ENCODE peak calls at places on chromosome 7, in ten cellular contexts. S is cardiac fibroblast, M is NCI-H345, X is occipital lobe, V is HuH-7.5, G is left colon, A is iPS-NIHi11, C is NCI-H2171 treated with DMSO at 0.1 percent for 48 hours, I is stomach, O is fibroblast of lung. W is an unnamed sample.

GRCh38 chr7:105816954-105817615 is 59.3 kb downstream of the ATXN7L1 start:
- DNase-seq in S (no peak), M (no peak), X (no peak), V (no peak), G (no peak), A (no peak), C (no peak), I (no peak), O (no peak), W (no peak)

GRCh38 chr7:2713370-2713769 is 25.4 kb downstream of the AMZ1 start:
- DNase-seq in S (no peak), M (no peak), X (no peak), V (no peak), G (no peak), A (no peak), C (no peak), I (no peak), O (no peak), W (no peak)

GRCh38 chr7:157483515-157483914 is 146.7 kb downstream of the DNAJB6 start:
- DNase-seq in S (no peak), M (no peak), X (no peak), V (no peak), G (no peak), A (no peak), C (no peak), I (no peak), O (no peak), W (no peak)

GRCh38 chr7:157224627-157225026 is 85.9 kb downstream of the UBE3C start:
- DNase-seq in S (peak), M (no peak), X (no peak), V (no peak), G (no peak), A (no peak), C (peak), I (no peak), O (peak), W (no peak)

GRCh38 chr7:112411186-112411795 is 39.0 kb upstream of the IFRD1 start:
- DNase-seq in S (peak), M (peak), X (no peak), V (no peak), G (peak), A (no peak), C (peak), I (no peak), O (peak), W (no peak)

GRCh38 chr7:44143606-44144250 is 2.6 kb upstream of the MYL7 start:
- DNase-seq in S (no peak), M (no peak), X (no peak), V (no peak), G (no peak), A (no peak), C (no peak), I (no peak), O (no peak), W (no peak)

GRCh38 chr7:75921479-75921878 is 6.5 kb downstream of the POR start:
- DNase-seq in S (no peak), M (no peak), X (no peak), V (no peak), G (no peak), A (no peak), C (no peak), I (no peak), O (no peak), W (no peak)

GRCh38 chr7:44881066-44881600 is 4.2 kb downstream of the PURB start:
- DNase-seq in S (peak), M (no peak), X (no peak), V (no peak), G (no peak), A (no peak), C (no peak), I (no peak), O (no peak), W (no peak)

GRCh38 chr7:1418505-1419309 is 40.6 kb downstream of the MICALL2 start:
- DNase-seq in S (no peak), M (peak), X (no peak), V (no peak), G (no peak), A (peak), C (peak), I (no peak), O (peak), W (no peak)

GRCh38 chr7:2937701-2938513 is 93.8 kb upstream of the GNA12 start:
- DNase-seq in S (no peak), M (no peak), X (no peak), V (no peak), G (no peak), A (no peak), C (no peak), I (no peak), O (no peak), W (peak)

GRCh38 chr7:96823274-96823673 is 113.6 kb upstream of the SEM1 start:
- DNase-seq in S (no peak), M (no peak), X (no peak), V (no peak), G (no peak), A (no peak), C (no peak), I (no peak), O (peak), W (no peak)

GRCh38 chr7:153808117-153808516 is 244.1 kb upstream of the DPP6 start:
- DNase-seq in S (no peak), M (no peak), X (no peak), V (no peak), G (no peak), A (no peak), C (no peak), I (no peak), O (no peak), W (no peak)

GRCh38 chr7:30281263-30281662 is 3.1 kb upstream of the ZNRF2 start:
- DNase-seq in S (no peak), M (no peak), X (no peak), V (no peak), G (no peak), A (no peak), C (no peak), I (no peak), O (no peak), W (no peak)

GRCh38 chr7:997404-998395 is 14.7 kb downstream of the CYP2W1 start:
- DNase-seq in S (no peak), M (no peak), X (no peak), V (no peak), G (peak), A (no peak), C (no peak), I (no peak), O (no peak), W (peak)

GRCh38 chr7:42238709-42239395 is 1.8 kb upstream of the GLI3 start:
- DNase-seq in S (peak), M (no peak), X (no peak), V (no peak), G (no peak), A (peak), C (no peak), I (no peak), O (peak), W (no peak)

GRCh38 chr7:13903997-13904396 is 85.5 kb downstream of the ETV1 start:
- DNase-seq in S (peak), M (peak), X (no peak), V (no peak), G (no peak), A (no peak), C (no peak), I (no peak), O (peak), W (no peak)

GRCh38 chr7:42263971-42264370 is 27.0 kb upstream of the GLI3 start:
- DNase-seq in S (no peak), M (no peak), X (no peak), V (no peak), G (no peak), A (peak), C (no peak), I (no peak), O (no peak), W (peak)

GRCh38 chr7:26101471-26102151 is 50.4 kb upstream of the NFE2L3 start:
- DNase-seq in S (no peak), M (no peak), X (no peak), V (no peak), G (peak), A (no peak), C (no peak), I (no peak), O (no peak), W (no peak)

GRCh38 chr7:27689045-27689877 is 26.6 kb upstream of the HIBADH start:
- DNase-seq in S (peak), M (peak), X (no peak), V (peak), G (peak), A (peak), C (no peak), I (no peak), O (no peak), W (no peak)

GRCh38 chr7:100490483-100491191 is 6.9 kb downstream of the NYAP1 start:
- DNase-seq in S (no peak), M (no peak), X (no peak), V (no peak), G (no peak), A (no peak), C (no peak), I (no peak), O (no peak), W (no peak)

GRCh38 chr7:66679633-66679980 is 50.9 kb downstream of the KCTD7 start:
- DNase-seq in S (no peak), M (no peak), X (no peak), V (no peak), G (no peak), A (no peak), C (no peak), I (no peak), O (no peak), W (no peak)

GRCh38 chr7:55440040-55440690 is 75.0 kb downstream of the LANCL2 start:
- DNase-seq in S (no peak), M (no peak), X (no peak), V (no peak), G (no peak), A (no peak), C (no peak), I (no peak), O (no peak), W (no peak)

GRCh38 chr7:82410461-82410860 is 33.1 kb downstream of the CACNA2D1 start:
- DNase-seq in S (no peak), M (peak), X (peak), V (no peak), G (no peak), A (no peak), C (peak), I (no peak), O (no peak), W (no peak)

GRCh38 chr7:26143298-26144044 is 8.5 kb upstream of the NFE2L3 start:
- DNase-seq in S (peak), M (no peak), X (no peak), V (no peak), G (no peak), A (no peak), C (no peak), I (no peak), O (peak), W (no peak)

GRCh38 chr7:94843553-94843952 is 63.8 kb upstream of the PPP1R9A start:
- DNase-seq in S (no peak), M (no peak), X (no peak), V (no peak), G (no peak), A (no peak), C (no peak), I (no peak), O (no peak), W (no peak)

W was measured in pancreas.